ENCODE peak calls at places on chromosomes 11 and 22, in ten cellular contexts. B is A549, J is AG04450, W is Caco-2, R is Peyer's patch, L is keratinocyte, G is thoracic aorta, T is IMR-90, N is upper lobe of right lung, O is fibroblast of mammary gland. P is an unnamed sample.

GRCh38 chr11:72352859-72353551 is 81.3 kb downstream of the CLPB start:
- DNase-seq in G (no peak), T (peak), L (no peak), J (peak), N (no peak), R (no peak), O (peak), W (peak), B (peak), P (no peak)

GRCh38 chr11:92886243-92886905 is 83.1 kb upstream of the MTNR1B start:
- DNase-seq in G (no peak), O (peak), B (peak), J (peak), N (no peak), L (peak), R (no peak), W (peak), T (peak), P (no peak)

GRCh38 chr11:70948855-70949551 is 303.4 kb downstream of the SHANK2 start:
- DNase-seq in G (no peak), R (no peak), J (no peak), T (no peak), L (no peak), B (no peak), N (no peak), O (no peak), W (no peak), P (no peak)

GRCh38 chr22:49633010-49633324 is 194.7 kb downstream of the BRD1 start:
- DNase-seq in W (no peak), O (no peak), N (no peak), L (no peak), J (no peak), G (no peak), B (no peak), T (no peak), R (no peak), P (no peak)

GRCh38 chr22:45320326-45320976 is 10.7 kb downstream of the FAM118A start:
- DNase-seq in J (peak), B (no peak), G (no peak), N (no peak), L (no peak), W (no peak), O (peak), R (no peak), T (peak), P (no peak)

GRCh38 chr22:47600791-47601400 is 838.4 kb downstream of the TBC1D22A start:
- DNase-seq in B (no peak), L (no peak), W (no peak), T (no peak), J (no peak), G (no peak), N (peak), O (no peak), R (no peak), P (no peak)

GRCh38 chr11:95904009-95904650 is 19.8 kb downstream of the MTMR2 start:
- DNase-seq in N (no peak), W (peak), G (no peak), O (no peak), J (no peak), T (no peak), B (no peak), R (no peak), L (no peak), P (no peak)

GRCh38 chr22:44583076-44583760 is 85.2 kb upstream of the RTL6 start:
- DNase-seq in L (no peak), G (no peak), T (peak), R (no peak), N (peak), B (peak), J (no peak), W (no peak), O (peak), P (no peak)

GRCh38 chr11:67675058-67675747 is 780 bp upstream of the ALDH3B2 start:
- DNase-seq in G (no peak), O (no peak), W (no peak), T (no peak), B (no peak), J (no peak), L (no peak), R (peak), N (peak), P (no peak)

DNA sequence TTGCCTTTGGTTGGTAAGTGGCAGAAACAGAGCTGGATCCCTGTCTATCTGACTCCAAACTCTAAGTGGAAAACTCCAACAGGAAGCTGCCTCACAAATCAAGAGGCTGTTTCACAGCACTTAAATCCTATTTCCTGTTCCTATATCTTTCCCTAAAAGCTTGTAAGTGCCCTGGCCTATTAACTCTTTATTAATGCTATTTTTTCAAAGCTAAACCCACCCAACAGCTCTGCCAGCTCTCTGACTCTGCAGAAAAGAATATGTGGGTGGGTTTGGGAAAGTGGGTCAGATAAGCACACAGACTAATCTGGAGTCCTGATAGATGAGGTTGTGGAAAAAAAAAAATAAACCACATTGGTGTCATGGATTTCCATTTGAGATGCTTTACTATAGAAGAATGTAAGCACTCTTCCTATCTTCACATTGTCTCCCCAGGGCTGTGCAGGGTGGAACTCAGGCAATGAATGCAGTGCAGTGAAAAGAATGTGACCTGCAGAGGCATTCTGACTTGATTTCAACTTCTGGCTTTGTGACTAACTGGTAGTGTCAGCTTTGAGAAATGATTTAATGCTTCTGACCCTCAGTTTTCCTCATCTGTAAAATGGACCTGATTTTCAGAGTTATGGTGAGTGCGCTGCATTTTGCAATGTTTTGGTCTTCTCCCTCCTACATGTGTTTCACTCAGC is 125.6 kb downstream of the AASDHPPT start:
- DNase-seq in T (peak), N (no peak), L (no peak), O (no peak), R (no peak), B (no peak), W (no peak), G (no peak), J (no peak), P (no peak)
- TF ChIP-seq CTCF in T (no peak), N (no peak), L (no peak), O (no peak), R (no peak), B (no peak), W (no peak), G (no peak), J (no peak), P (no peak)

DNA sequence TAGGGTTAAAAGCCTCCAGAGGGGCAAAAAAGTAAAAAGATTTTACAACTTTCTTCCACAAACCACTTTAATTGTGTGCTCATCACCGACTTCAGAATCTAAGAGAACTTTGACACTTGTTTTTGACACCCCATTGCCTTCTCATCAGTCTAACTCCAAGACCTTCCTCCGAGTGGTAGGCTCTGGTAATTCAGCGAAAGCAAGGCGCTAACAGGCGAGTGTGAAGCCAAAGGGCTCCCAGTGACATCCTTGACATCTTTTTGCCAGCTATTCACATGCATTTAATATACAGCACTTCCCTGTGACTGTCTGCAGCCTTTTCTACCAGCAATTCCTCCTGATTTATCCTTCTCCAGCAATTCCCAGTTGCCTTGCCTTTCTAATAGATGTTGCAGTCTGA is 39.3 kb downstream of the SNX19 start:
- DNase-seq in O (no peak), B (no peak), J (no peak), L (no peak), N (no peak), R (no peak), G (no peak), W (no peak), T (no peak), P (no peak)
- TF ChIP-seq CTCF in O (no peak), B (no peak), J (no peak), L (no peak), N (no peak), R (no peak), G (no peak), W (no peak), T (no peak), P (no peak)

GRCh38 chr11:82174610-82175009 is 559.1 kb downstream of the FAM181B start:
- DNase-seq in L (no peak), G (no peak), R (no peak), J (no peak), N (no peak), B (peak), O (no peak), T (no peak), W (peak), P (no peak)
- TF ChIP-seq CTCF in L (no peak), G (no peak), R (no peak), J (peak), N (no peak), B (no peak), O (peak), T (no peak), W (peak), P (no peak)

GRCh38 chr11:61538636-61538961 is 30.1 kb downstream of the LRRC10B start:
- DNase-seq in T (no peak), N (no peak), O (no peak), L (no peak), W (no peak), R (no peak), J (no peak), G (no peak), B (no peak), P (no peak)
- TF ChIP-seq CTCF in T (no peak), N (no peak), O (no peak), L (no peak), W (no peak), R (no peak), J (no peak), G (no peak), B (no peak), P (no peak)

DNA sequence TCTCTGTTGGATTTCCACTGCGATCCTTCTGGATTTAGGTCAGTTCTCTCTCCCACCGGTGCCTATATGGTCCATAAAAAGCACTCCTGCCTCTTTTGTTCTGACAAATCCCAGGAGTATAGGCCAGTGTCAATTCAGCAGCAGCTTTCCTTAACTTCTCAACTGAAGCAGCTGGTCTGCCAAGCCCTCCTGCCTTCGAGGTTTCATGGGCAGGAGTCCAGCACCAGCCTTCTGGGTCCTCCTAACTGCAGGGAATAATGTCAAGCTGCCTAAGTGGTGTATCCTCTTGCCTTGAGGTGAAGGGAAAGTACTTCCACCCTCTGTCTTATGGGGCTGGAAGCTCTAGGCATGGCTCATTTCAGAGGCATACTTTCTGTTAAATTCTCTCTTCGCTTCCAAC is 149.4 kb upstream of the NCAM1 start:
- DNase-seq in T (no peak), G (no peak), L (no peak), R (no peak), W (no peak), N (no peak), J (no peak), O (no peak), B (no peak), P (no peak)
- TF ChIP-seq CTCF in T (no peak), G (no peak), L (no peak), R (no peak), W (no peak), N (no peak), J (no peak), O (no peak), B (no peak), P (no peak)

GRCh38 chr22:20464912-20465758 is 27.5 kb upstream of the SCARF2 start:
- DNase-seq in L (no peak), N (peak), R (no peak), W (no peak), O (no peak), B (no peak), T (no peak), G (no peak), J (no peak), P (no peak)
- TF ChIP-seq CTCF in L (no peak), N (no peak), R (no peak), W (no peak), O (no peak), B (no peak), T (no peak), G (no peak), J (no peak), P (no peak)

DNA sequence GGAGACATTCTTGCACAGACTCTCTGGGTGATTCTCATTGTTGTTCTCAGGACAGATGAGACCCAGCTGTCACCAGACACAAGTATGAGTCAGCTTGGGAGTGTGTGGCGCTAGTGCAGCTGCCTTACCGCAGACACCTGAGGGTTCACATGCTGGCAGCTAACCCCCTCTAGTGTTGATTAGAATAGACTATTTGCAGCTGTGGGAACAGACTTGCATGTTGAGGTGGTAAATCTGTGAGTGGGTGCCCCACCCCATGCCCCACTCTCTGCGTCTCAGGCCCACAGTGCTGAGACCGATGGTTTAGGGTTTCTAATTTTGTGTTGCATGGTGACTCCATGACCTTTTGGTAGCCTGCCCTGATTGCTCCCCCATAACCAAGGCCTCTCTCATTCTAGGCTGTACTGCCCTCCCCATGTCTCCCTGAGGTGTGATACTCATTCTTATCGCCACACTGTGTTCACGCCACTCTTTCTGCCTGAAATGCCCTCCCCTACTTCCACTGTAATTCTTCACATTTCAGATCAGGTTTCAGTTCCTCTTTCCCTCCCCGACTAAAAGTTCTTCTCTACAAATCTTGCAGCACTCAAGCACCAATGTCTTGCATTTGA is 73.7 kb upstream of the KIRREL3 start:
- DNase-seq in N (no peak), L (no peak), O (peak), T (peak), B (peak), R (peak), J (peak), W (peak), G (no peak), P (no peak)
- TF ChIP-seq CTCF in N (no peak), L (peak), O (no peak), T (peak), B (peak), R (peak), J (peak), W (peak), G (no peak), P (no peak)

DNA sequence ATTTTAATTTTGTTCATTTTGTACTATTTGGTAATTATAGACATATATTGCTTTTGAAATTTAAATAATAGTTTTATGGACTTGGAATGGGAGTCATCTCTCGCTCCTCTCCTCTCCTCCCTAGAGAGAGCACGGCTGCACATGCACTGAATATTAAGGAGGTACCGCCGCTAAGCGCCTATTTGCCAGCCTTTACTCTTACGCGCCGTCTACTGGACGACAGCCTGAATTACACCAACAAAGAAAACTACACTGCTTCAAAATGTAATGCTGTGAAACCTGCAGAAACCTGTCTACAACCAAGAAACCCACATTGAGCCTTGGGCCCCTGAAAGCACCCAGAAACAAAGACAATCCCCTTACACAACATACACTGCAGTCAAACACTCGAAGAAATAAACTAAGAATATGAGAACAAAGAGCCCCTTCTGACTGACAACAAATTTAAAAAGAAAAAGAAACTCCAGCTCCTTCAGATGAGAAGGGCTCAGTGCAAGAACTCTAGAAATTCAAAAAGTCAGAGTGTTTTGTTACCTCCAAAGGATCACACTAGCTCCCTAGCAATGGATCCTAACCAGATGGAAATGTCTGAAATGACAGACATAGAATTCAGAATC is 737.2 kb downstream of the LRRC4C start:
- DNase-seq in J (no peak), W (peak), G (no peak), B (peak), R (no peak), N (no peak), O (peak), T (peak), L (no peak), P (no peak)
- TF ChIP-seq CTCF in J (peak), W (peak), G (no peak), B (peak), R (no peak), N (peak), O (peak), T (peak), L (peak), P (peak)

GRCh38 chr22:30381250-30381649 is 6.0 kb downstream of the RNF215 start:
- DNase-seq in J (no peak), R (no peak), W (no peak), G (no peak), N (no peak), B (no peak), T (no peak), L (no peak), O (no peak), P (no peak)
- TF ChIP-seq CTCF in J (no peak), R (no peak), W (no peak), G (no peak), N (no peak), B (no peak), T (no peak), L (no peak), O (no peak), P (no peak)

GRCh38 chr11:31109446-31109845 is 260.1 kb downstream of the DCDC1 start:
- DNase-seq in O (no peak), W (no peak), T (no peak), G (no peak), R (no peak), L (no peak), N (no peak), B (no peak), J (no peak), P (no peak)
- TF ChIP-seq CTCF in O (no peak), W (no peak), T (no peak), G (no peak), R (no peak), L (no peak), N (no peak), B (no peak), J (no peak), P (no peak)

P was measured in B cell.